ENCODE peak calls at places on chromosomes 12 and 14, in eight cellular contexts. One of them, this sample, is unnamed.
A peak's percentile ranks its signal among the peaks of the same experiment; 100 is the strongest.

GRCh38 chr12:99381992-99382391 is 265.6 kb upstream of the GARIN6 start:
- DNase-seq in HEK293T: no peak
- DNase-seq in psoas muscle: no peak
- DNase-seq in cardiac fibroblast: no peak
- DNase-seq in T-cell: no peak
- DNase-seq in CD8-positive, alpha-beta T cell: no peak
- DNase-seq in LoVo: no peak
- DNase-seq in fibroblast of the aortic adventitia: no peak
- DNase-seq in this sample: no peak

GRCh38 chr14:64464695-64465094 is 604 bp upstream of the AKAP5 start:
- DNase-seq in CD8-positive, alpha-beta T cell: no peak
- DNase-seq in fibroblast of the aortic adventitia: no peak
- DNase-seq in HEK293T: no peak
- DNase-seq in psoas muscle: no peak
- DNase-seq in LoVo: peak; percentile 9
- DNase-seq in cardiac fibroblast: no peak
- DNase-seq in T-cell: no peak
- DNase-seq in this sample: no peak

GRCh38 chr14:102351023-102351422 is 11.7 kb downstream of the CINP start:
- DNase-seq in LoVo: no peak
- DNase-seq in psoas muscle: no peak
- DNase-seq in CD8-positive, alpha-beta T cell: no peak
- DNase-seq in T-cell: no peak
- DNase-seq in cardiac fibroblast: no peak
- DNase-seq in HEK293T: no peak
- DNase-seq in fibroblast of the aortic adventitia: no peak
- DNase-seq in this sample: no peak

GRCh38 chr12:5280091-5280490 is 151.8 kb upstream of the NTF3 start:
- DNase-seq in HEK293T: no peak
- DNase-seq in T-cell: no peak
- DNase-seq in fibroblast of the aortic adventitia: no peak
- DNase-seq in CD8-positive, alpha-beta T cell: no peak
- DNase-seq in psoas muscle: no peak
- DNase-seq in LoVo: no peak
- DNase-seq in cardiac fibroblast: no peak
- DNase-seq in this sample: no peak

GRCh38 chr14:100681111-100681510 is 45.6 kb upstream of the DLK1 start:
- DNase-seq in LoVo: no peak
- DNase-seq in fibroblast of the aortic adventitia: no peak
- DNase-seq in cardiac fibroblast: no peak
- DNase-seq in CD8-positive, alpha-beta T cell: no peak
- DNase-seq in psoas muscle: no peak
- DNase-seq in HEK293T: no peak
- DNase-seq in T-cell: no peak
- DNase-seq in this sample: no peak

GRCh38 chr14:39762576-39763401 is 330.6 kb upstream of the FBXO33 start:
- DNase-seq in psoas muscle: no peak
- DNase-seq in T-cell: no peak
- DNase-seq in cardiac fibroblast: no peak
- DNase-seq in LoVo: no peak
- DNase-seq in fibroblast of the aortic adventitia: no peak
- DNase-seq in CD8-positive, alpha-beta T cell: no peak
- DNase-seq in HEK293T: no peak
- DNase-seq in this sample: peak; percentile 1

GRCh38 chr12:22627351-22627750 is 2.4 kb downstream of the ETNK1 start:
- DNase-seq in HEK293T: no peak
- DNase-seq in psoas muscle: no peak
- DNase-seq in CD8-positive, alpha-beta T cell: no peak
- DNase-seq in fibroblast of the aortic adventitia: peak; percentile 11
- DNase-seq in LoVo: no peak
- DNase-seq in cardiac fibroblast: no peak
- DNase-seq in T-cell: no peak
- DNase-seq in this sample: no peak

GRCh38 chr12:12467222-12467621 is 95.4 kb downstream of the DUSP16 start:
- DNase-seq in cardiac fibroblast: no peak
- DNase-seq in LoVo: no peak
- DNase-seq in psoas muscle: no peak
- DNase-seq in CD8-positive, alpha-beta T cell: no peak
- DNase-seq in HEK293T: no peak
- DNase-seq in fibroblast of the aortic adventitia: no peak
- DNase-seq in T-cell: peak; percentile 37
- DNase-seq in this sample: no peak

GRCh38 chr12:109760930-109761630 is 47.5 kb downstream of the FAM222A start:
- DNase-seq in fibroblast of the aortic adventitia: no peak
- DNase-seq in LoVo: no peak
- DNase-seq in CD8-positive, alpha-beta T cell: no peak
- DNase-seq in cardiac fibroblast: no peak
- DNase-seq in psoas muscle: no peak
- DNase-seq in HEK293T: no peak
- DNase-seq in T-cell: no peak
- DNase-seq in this sample: no peak

GRCh38 chr14:45377201-45377600 is 124.2 kb upstream of the MIS18BP1 start:
- DNase-seq in T-cell: no peak
- DNase-seq in cardiac fibroblast: no peak
- DNase-seq in psoas muscle: no peak
- DNase-seq in LoVo: no peak
- DNase-seq in HEK293T: no peak
- DNase-seq in fibroblast of the aortic adventitia: no peak
- DNase-seq in CD8-positive, alpha-beta T cell: no peak
- DNase-seq in this sample: no peak

GRCh38 chr12:20646239-20646827 is 48.8 kb upstream of the SLCO1C1 start:
- DNase-seq in CD8-positive, alpha-beta T cell: no peak
- DNase-seq in HEK293T: peak; percentile 38
- DNase-seq in LoVo: peak; percentile 68
- DNase-seq in cardiac fibroblast: peak; percentile 71
- DNase-seq in fibroblast of the aortic adventitia: peak; percentile 74
- DNase-seq in T-cell: no peak
- DNase-seq in psoas muscle: no peak
- DNase-seq in this sample: peak; percentile 15

GRCh38 chr12:117204146-117204545 is 13.9 kb upstream of the FBXO21 start:
- DNase-seq in LoVo: no peak
- DNase-seq in CD8-positive, alpha-beta T cell: no peak
- DNase-seq in cardiac fibroblast: no peak
- DNase-seq in HEK293T: no peak
- DNase-seq in T-cell: no peak
- DNase-seq in fibroblast of the aortic adventitia: no peak
- DNase-seq in psoas muscle: no peak
- DNase-seq in this sample: no peak

GRCh38 chr12:28879379-28879778 is 269.7 kb upstream of the FAR2 start:
- DNase-seq in psoas muscle: no peak
- DNase-seq in CD8-positive, alpha-beta T cell: no peak
- DNase-seq in fibroblast of the aortic adventitia: no peak
- DNase-seq in cardiac fibroblast: no peak
- DNase-seq in HEK293T: no peak
- DNase-seq in LoVo: no peak
- DNase-seq in T-cell: no peak
- DNase-seq in this sample: no peak

GRCh38 chr14:33938131-33938949 is 12.5 kb downstream of the EGLN3 start:
- DNase-seq in LoVo: peak; percentile 63
- DNase-seq in T-cell: no peak
- DNase-seq in fibroblast of the aortic adventitia: no peak
- DNase-seq in CD8-positive, alpha-beta T cell: no peak
- DNase-seq in cardiac fibroblast: peak; percentile 77
- DNase-seq in HEK293T: peak; percentile 64
- DNase-seq in psoas muscle: peak; percentile 68
- DNase-seq in this sample: peak; percentile 72